ENCODE peak calls at places on chromosomes 5 and 9, in nine cellular contexts. H is smooth muscle cell of the brain vasculature; I is NCI-H1105; W is activated CD8-positive, alpha-beta T cell treated with anti-CD3 and anti-CD28 coated beads for 36 hours; N is ELR; F is BJ; P is NCI-H2081; G is D721Med; O is K562. T is an unnamed sample.

GRCh38 chr5:150182774-150183173 is 7.1 kb upstream of the SLC6A7 start:
- DNase-seq in O (no peak), F (no peak), I (no peak), P (no peak), N (no peak), W (no peak), H (no peak), G (no peak), T (no peak)

GRCh38 chr5:132506094-132506692 is 15.6 kb upstream of the IRF1 start:
- DNase-seq in G (no peak), I (no peak), H (no peak), O (peak; percentile 32), W (peak; percentile 44), P (no peak), F (peak; percentile 85), N (peak; percentile 92), T (no peak)

GRCh38 chr5:89932771-89933181 is 476.8 kb downstream of the CETN3 start:
- DNase-seq in W (no peak), O (no peak), N (no peak), H (no peak), F (no peak), P (no peak), I (no peak), G (no peak), T (no peak)

GRCh38 chr9:129160712-129161533 is 17.1 kb downstream of the IER5L start:
- DNase-seq in H (no peak), F (no peak), O (no peak), P (no peak), N (no peak), I (no peak), W (no peak), G (no peak), T (no peak)

GRCh38 chr5:149745-150450 is 41.4 kb upstream of the LRRC14B start:
- DNase-seq in P (peak; percentile 38), F (no peak), H (no peak), N (peak; percentile 70), I (no peak), O (no peak), G (no peak), W (no peak), T (no peak)

GRCh38 chr9:137109250-137110146 is 5.0 kb downstream of the DPP7 start:
- DNase-seq in O (peak; percentile 22), G (no peak), F (no peak), N (no peak), W (no peak), H (no peak), P (no peak), I (no peak), T (no peak)

GRCh38 chr5:78005021-78005785 is 229.1 kb upstream of the TBCA start:
- DNase-seq in F (no peak), W (no peak), P (peak; percentile 64), I (peak; percentile 50), N (peak; percentile 87), G (no peak), O (no peak), H (no peak), T (peak; percentile 59)

GRCh38 chr9:134043531-134043988 is 18.3 kb downstream of the BRD3OS start:
- DNase-seq in O (no peak), F (no peak), W (no peak), I (no peak), N (no peak), P (no peak), G (no peak), H (no peak), T (no peak)

GRCh38 chr9:109289931-109290330 is 30.9 kb downstream of the EPB41L4B start:
- DNase-seq in P (no peak), O (no peak), N (no peak), I (no peak), G (no peak), H (no peak), F (no peak), W (no peak), T (no peak)

GRCh38 chr9:95057121-95057520 is 260.4 kb downstream of the FANCC start:
- DNase-seq in I (no peak), O (no peak), F (no peak), P (peak; percentile 15), W (no peak), H (no peak), N (no peak), G (no peak), T (no peak)